ENCODE peak calls at places on chromosomes 3 and 15, in five cellular contexts. One of them, this sample, is unnamed.

GRCh38 chr3:143793971-143794370 is 54.3 kb downstream of the SLC9A9 start:
- DNase-seq in effector memory CD4-positive, alpha-beta T cell: no peak
- DNase-seq in HTR-8/SVneo: no peak
- DNase-seq in activated CD4-positive, alpha-beta T cell treated with anti-CD3 and anti-CD28 coated beads, Interleukin-2, amount 10 ng/mL, durations not matched to agents 7 days and 5 days: no peak
- DNase-seq in effector memory CD8-positive, alpha-beta T cell: no peak
- DNase-seq in this sample: no peak

GRCh38 chr3:122857019-122857418 is 62.1 kb downstream of the SLC49A4 start:
- DNase-seq in effector memory CD4-positive, alpha-beta T cell: no peak
- DNase-seq in HTR-8/SVneo: no peak
- DNase-seq in effector memory CD8-positive, alpha-beta T cell: no peak
- DNase-seq in activated CD4-positive, alpha-beta T cell treated with anti-CD3 and anti-CD28 coated beads, Interleukin-2, amount 10 ng/mL, durations not matched to agents 7 days and 5 days: no peak
- DNase-seq in this sample: no peak

GRCh38 chr15:58066042-58066867 is 744 bp upstream of the ALDH1A2 start:
- DNase-seq in HTR-8/SVneo: peak
- DNase-seq in activated CD4-positive, alpha-beta T cell treated with anti-CD3 and anti-CD28 coated beads, Interleukin-2, amount 10 ng/mL, durations not matched to agents 7 days and 5 days: peak
- DNase-seq in effector memory CD4-positive, alpha-beta T cell: peak
- DNase-seq in effector memory CD8-positive, alpha-beta T cell: peak
- DNase-seq in this sample: peak

GRCh38 chr3:194575484-194576210 is 57.6 kb downstream of the TMEM44 start:
- DNase-seq in activated CD4-positive, alpha-beta T cell treated with anti-CD3 and anti-CD28 coated beads, Interleukin-2, amount 10 ng/mL, durations not matched to agents 7 days and 5 days: no peak
- DNase-seq in HTR-8/SVneo: no peak
- DNase-seq in effector memory CD8-positive, alpha-beta T cell: no peak
- DNase-seq in effector memory CD4-positive, alpha-beta T cell: no peak
- DNase-seq in this sample: no peak

GRCh38 chr3:65992106-65992505 is 46.6 kb downstream of the MAGI1 start:
- DNase-seq in effector memory CD4-positive, alpha-beta T cell: no peak
- DNase-seq in HTR-8/SVneo: no peak
- DNase-seq in effector memory CD8-positive, alpha-beta T cell: no peak
- DNase-seq in activated CD4-positive, alpha-beta T cell treated with anti-CD3 and anti-CD28 coated beads, Interleukin-2, amount 10 ng/mL, durations not matched to agents 7 days and 5 days: no peak
- DNase-seq in this sample: no peak

GRCh38 chr3:49844464-49845183 is 11.7 kb downstream of the TRAIP start:
- DNase-seq in activated CD4-positive, alpha-beta T cell treated with anti-CD3 and anti-CD28 coated beads, Interleukin-2, amount 10 ng/mL, durations not matched to agents 7 days and 5 days: no peak
- DNase-seq in effector memory CD8-positive, alpha-beta T cell: no peak
- DNase-seq in HTR-8/SVneo: no peak
- DNase-seq in effector memory CD4-positive, alpha-beta T cell: no peak
- DNase-seq in this sample: no peak

GRCh38 chr3:24683511-24684384 is 189.1 kb upstream of the THRB start:
- DNase-seq in activated CD4-positive, alpha-beta T cell treated with anti-CD3 and anti-CD28 coated beads, Interleukin-2, amount 10 ng/mL, durations not matched to agents 7 days and 5 days: no peak
- DNase-seq in HTR-8/SVneo: no peak
- DNase-seq in effector memory CD4-positive, alpha-beta T cell: no peak
- DNase-seq in effector memory CD8-positive, alpha-beta T cell: no peak
- DNase-seq in this sample: no peak

GRCh38 chr3:153164009-153164550 is 2.1 kb downstream of the RAP2B start:
- DNase-seq in HTR-8/SVneo: no peak
- DNase-seq in effector memory CD4-positive, alpha-beta T cell: no peak
- DNase-seq in activated CD4-positive, alpha-beta T cell treated with anti-CD3 and anti-CD28 coated beads, Interleukin-2, amount 10 ng/mL, durations not matched to agents 7 days and 5 days: no peak
- DNase-seq in effector memory CD8-positive, alpha-beta T cell: no peak
- DNase-seq in this sample: no peak

GRCh38 chr3:101928890-101929289 is 79.6 kb downstream of the NFKBIZ start:
- DNase-seq in HTR-8/SVneo: peak
- DNase-seq in effector memory CD4-positive, alpha-beta T cell: no peak
- DNase-seq in activated CD4-positive, alpha-beta T cell treated with anti-CD3 and anti-CD28 coated beads, Interleukin-2, amount 10 ng/mL, durations not matched to agents 7 days and 5 days: no peak
- DNase-seq in effector memory CD8-positive, alpha-beta T cell: no peak
- DNase-seq in this sample: no peak

GRCh38 chr3:66182228-66182627 is 38.6 kb upstream of the SLC25A26 start:
- DNase-seq in activated CD4-positive, alpha-beta T cell treated with anti-CD3 and anti-CD28 coated beads, Interleukin-2, amount 10 ng/mL, durations not matched to agents 7 days and 5 days: no peak
- DNase-seq in effector memory CD8-positive, alpha-beta T cell: no peak
- DNase-seq in HTR-8/SVneo: no peak
- DNase-seq in effector memory CD4-positive, alpha-beta T cell: no peak
- DNase-seq in this sample: no peak

GRCh38 chr3:54954019-54954418 is 26.2 kb upstream of the LRTM1 start:
- DNase-seq in activated CD4-positive, alpha-beta T cell treated with anti-CD3 and anti-CD28 coated beads, Interleukin-2, amount 10 ng/mL, durations not matched to agents 7 days and 5 days: no peak
- DNase-seq in effector memory CD4-positive, alpha-beta T cell: no peak
- DNase-seq in HTR-8/SVneo: peak
- DNase-seq in effector memory CD8-positive, alpha-beta T cell: no peak
- DNase-seq in this sample: no peak

GRCh38 chr15:31486906-31487695 is 160.5 kb downstream of the KLF13 start:
- DNase-seq in effector memory CD8-positive, alpha-beta T cell: no peak
- DNase-seq in effector memory CD4-positive, alpha-beta T cell: no peak
- DNase-seq in activated CD4-positive, alpha-beta T cell treated with anti-CD3 and anti-CD28 coated beads, Interleukin-2, amount 10 ng/mL, durations not matched to agents 7 days and 5 days: no peak
- DNase-seq in HTR-8/SVneo: no peak
- DNase-seq in this sample: no peak

This sample was measured in GM06990.